ENCODE peak calls at places on chromosomes 11 and 22, in six cellular contexts. B is transverse colon, Z is A549, U is ovary, X is upper lobe of left lung, Q is suprapubic skin. T is an unnamed sample.

GRCh38 chr22:29344137-29344536 is 28.6 kb upstream of the RASL10A start:
- DNase-seq in Z (peak; percentile 28), U (peak; percentile 49), Q (no peak), X (no peak), B (peak; percentile 45), T (no peak)

GRCh38 chr11:107591446-107592236 is 694 bp downstream of the ELMOD1 start:
- DNase-seq in U (no peak), X (peak; percentile 83), Z (no peak), B (no peak), Q (no peak), T (no peak)

GRCh38 chr22:42648017-42648367 is 1.2 kb downstream of the CYB5R3 start:
- DNase-seq in B (no peak), U (no peak), Z (no peak), X (no peak), Q (no peak), T (no peak)

GRCh38 chr11:96085349-96085910 is 161.5 kb upstream of the MTMR2 start:
- DNase-seq in Z (no peak), B (no peak), X (no peak), U (no peak), Q (no peak), T (no peak)

GRCh38 chr11:8055111-8055835 is 25.7 kb upstream of the TUB start:
- DNase-seq in X (peak; percentile 24), B (no peak), Q (no peak), U (no peak), Z (no peak), T (no peak)

GRCh38 chr11:65454311-65454695 is 31.7 kb downstream of the NEAT1 start:
- DNase-seq in Z (no peak), B (no peak), U (no peak), X (no peak), Q (peak; percentile 56), T (no peak)

GRCh38 chr22:49747705-49748104 is 80.0 kb downstream of the BRD1 start:
- DNase-seq in X (no peak), Z (no peak), Q (no peak), B (no peak), U (no peak), T (no peak)

GRCh38 chr11:64894812-64895452 is 16.5 kb upstream of the EHD1 start:
- DNase-seq in X (peak; percentile 76), U (no peak), Q (no peak), B (no peak), Z (no peak), T (no peak)

GRCh38 chr11:198236-198806 is 5.4 kb downstream of the SCGB1C1 start:
- DNase-seq in Z (no peak), U (no peak), B (peak; percentile 7), Q (no peak), X (peak; percentile 68), T (no peak)

GRCh38 chr11:2783536-2784082 is 83.8 kb upstream of the KCNQ1OT1 start:
- DNase-seq in U (no peak), Z (no peak), X (no peak), B (no peak), Q (no peak), T (no peak)

GRCh38 chr22:40300884-40301672 is 45.2 kb upstream of the ADSL start:
- DNase-seq in Z (no peak), Q (no peak), B (no peak), X (no peak), U (no peak), T (no peak)

GRCh38 chr11:111148116-111148515 is 97.4 kb upstream of the POU2AF2 start:
- DNase-seq in B (no peak), U (no peak), X (no peak), Q (no peak), Z (no peak), T (no peak)

GRCh38 chr11:9787981-9788521 is 124.2 kb downstream of the SWAP70 start:
- DNase-seq in X (no peak), Q (no peak), Z (no peak), U (no peak), B (peak; percentile 10), T (no peak)

GRCh38 chr11:124656759-124657627 is 16.5 kb downstream of the SIAE start:
- DNase-seq in X (peak; percentile 37), B (no peak), Q (no peak), Z (no peak), U (no peak), T (no peak)

GRCh38 chr11:124943242-124943641 is 7.4 kb upstream of the HEPACAM start:
- DNase-seq in Z (no peak), X (no peak), U (no peak), B (no peak), Q (no peak), T (no peak)

GRCh38 chr11:83956119-83956697 is 670.0 kb upstream of the CCDC90B start:
- DNase-seq in Q (no peak), B (no peak), Z (no peak), X (peak; percentile 20), U (no peak), T (no peak)

GRCh38 chr11:96091476-96091875 is 167.6 kb upstream of the MTMR2 start:
- DNase-seq in X (no peak), Q (no peak), B (no peak), U (no peak), Z (peak; percentile 23), T (no peak)

GRCh38 chr11:13962562-13963168 is at the start of gene SPON1:
- DNase-seq in X (peak; percentile 91), Z (no peak), U (peak; percentile 33), B (peak; percentile 50), Q (no peak), T (no peak)

GRCh38 chr11:2777871-2778629 is 78.3 kb upstream of the KCNQ1OT1 start:
- DNase-seq in Z (no peak), Q (peak; percentile 80), X (peak; percentile 79), B (no peak), U (peak; percentile 43), T (peak; percentile 57)

DNA sequence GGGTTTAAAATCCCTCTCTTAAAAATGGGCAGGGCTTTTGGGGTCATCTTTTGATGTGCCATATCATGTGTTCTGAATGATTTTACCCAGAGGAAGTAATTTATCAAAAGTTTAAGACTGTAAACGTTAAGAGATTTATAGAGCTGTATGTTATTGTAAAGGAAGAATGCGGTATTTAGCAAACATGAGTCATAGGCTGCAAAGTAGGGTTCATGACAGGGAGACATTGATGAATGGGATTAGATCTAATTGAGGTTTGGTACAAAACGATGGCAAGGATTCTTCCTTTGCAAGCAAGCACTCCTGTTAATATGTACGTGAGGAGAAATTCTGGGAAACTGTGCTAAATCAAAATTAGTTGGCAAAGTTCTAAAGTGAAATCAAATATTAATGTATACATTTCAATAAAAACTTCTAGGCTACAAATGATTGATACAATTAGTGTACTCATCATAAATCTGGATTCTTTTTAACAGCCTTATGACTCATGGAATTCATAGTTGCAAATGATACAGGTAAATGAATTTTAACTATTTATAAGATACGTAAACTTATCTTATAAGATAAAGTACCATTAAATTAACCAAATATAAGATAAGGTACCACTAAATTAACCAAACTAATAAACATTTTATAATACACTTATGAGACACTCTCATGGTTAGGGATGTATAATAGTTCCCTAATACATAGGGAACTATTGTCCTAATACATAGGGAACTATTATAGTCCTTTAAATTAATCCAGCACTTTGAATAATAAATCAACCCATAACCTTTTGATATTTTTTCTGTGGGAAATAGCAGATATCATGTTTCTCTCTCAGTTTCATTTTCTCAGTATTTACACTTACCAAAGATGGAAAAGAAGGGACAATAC is 58.4 kb downstream of the KIF18A start:
- DNase-seq in X (no peak), U (no peak), Z (peak; percentile 83), B (no peak), Q (no peak), T (no peak)
- TF ChIP-seq EP300 in X (no peak), U (no peak), Z (peak; percentile 38), B (no peak), Q (no peak), T (no peak)

GRCh38 chr11:122313581-122313980 is 197.6 kb upstream of the BLID start:
- DNase-seq in X (no peak), Q (no peak), U (no peak), Z (no peak), B (no peak), T (no peak)

GRCh38 chr11:122319842-122320555 is 204.0 kb upstream of the BLID start:
- DNase-seq in B (no peak), X (no peak), Q (no peak), Z (no peak), U (no peak), T (no peak)

GRCh38 chr11:122322369-122322768 is 206.4 kb upstream of the BLID start:
- DNase-seq in X (no peak), U (no peak), Z (no peak), Q (no peak), B (no peak), T (no peak)

GRCh38 chr11:122319011-122319410 is 203.0 kb upstream of the BLID start:
- DNase-seq in U (no peak), Z (no peak), X (no peak), B (no peak), Q (no peak), T (no peak)

GRCh38 chr11:122317337-122317736 is 201.3 kb upstream of the BLID start:
- DNase-seq in Q (no peak), X (no peak), Z (no peak), B (no peak), U (no peak), T (no peak)
- TF ChIP-seq EP300 in Q (no peak), X (no peak), Z (no peak), B (no peak), U (no peak), T (no peak)

GRCh38 chr22:17563936-17564391 is 666 bp downstream of the SLC25A18 start:
- DNase-seq in Q (no peak), Z (no peak), X (no peak), B (peak; percentile 27), U (peak; percentile 47), T (no peak)
- TF ChIP-seq EP300 in Q (peak; percentile 78), Z (no peak), X (no peak), B (peak; percentile 98), U (peak; percentile 62), T (no peak)

GRCh38 chr11:6418199-6418957 is 516 bp downstream of the APBB1 start:
- DNase-seq in Z (no peak), Q (no peak), X (peak; percentile 83), B (peak; percentile 30), U (no peak), T (no peak)

GRCh38 chr11:6414874-6415328 is 4.0 kb downstream of the APBB1 start:
- DNase-seq in X (no peak), Q (no peak), B (no peak), U (no peak), Z (no peak), T (no peak)

GRCh38 chr11:6413791-6414231 is 5.1 kb downstream of the APBB1 start:
- DNase-seq in Z (no peak), Q (no peak), U (no peak), X (no peak), B (no peak), T (no peak)

GRCh38 chr11:6420677-6421076 is 1.8 kb upstream of the APBB1 start:
- DNase-seq in B (no peak), X (no peak), Q (no peak), Z (no peak), U (no peak), T (no peak)

DNA sequence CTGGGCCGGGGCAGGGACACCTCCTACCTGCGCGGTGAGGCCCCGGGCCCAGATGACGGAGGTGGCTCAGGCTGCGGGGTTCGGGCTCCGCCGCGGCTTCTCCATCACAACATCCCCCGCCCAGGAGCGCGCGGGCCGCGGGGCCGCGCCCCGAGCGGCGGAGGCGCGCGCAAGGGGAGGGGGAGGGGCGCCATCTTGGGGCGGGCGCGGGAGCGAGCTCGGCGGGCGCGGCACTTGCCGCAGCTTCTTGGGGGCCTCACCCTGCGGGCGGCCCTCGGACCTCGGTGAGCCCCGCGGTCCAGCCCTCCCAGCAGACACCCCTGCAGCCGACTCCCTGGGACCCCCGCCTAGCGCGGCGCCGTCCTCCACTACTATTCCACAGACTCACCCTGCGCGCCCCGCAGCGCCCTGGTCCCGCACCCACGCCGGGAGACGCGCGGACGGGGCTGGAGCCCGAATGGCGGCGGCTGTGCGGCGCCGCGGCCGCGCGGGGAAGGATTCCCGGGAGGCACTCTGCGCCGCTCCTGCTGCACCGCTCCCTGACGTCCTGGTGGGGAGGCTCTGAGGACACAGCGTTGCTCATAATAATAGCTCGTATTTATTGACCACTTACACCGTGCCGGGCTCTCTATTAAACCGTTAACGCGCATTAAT is at the start of gene APBB1:
- DNase-seq in Z (peak; percentile 44), B (peak; percentile 73), X (peak; percentile 95), Q (no peak), U (peak; percentile 75), T (peak; percentile 91)
- TF ChIP-seq EP300 in Z (no peak), B (no peak), X (no peak), Q (no peak), U (no peak), T (no peak)